ENCODE peak calls at places on chromosome X, in five cellular contexts. One of them, this sample, is unnamed.

GRCh38 chrX:77446840-77447239 is 349 bp upstream of the FGF16 start:
- DNase-seq in HS-5: no peak
- DNase-seq in stimulated activated CD4-positive, alpha-beta T cell treated with anti-CD3 and anti-CD28 coated beads, TNF-alpha, amount 100 ng/mL, for 1 hour: no peak
- DNase-seq in sigmoid colon: no peak
- DNase-seq in activated CD4-positive, alpha-beta T cell treated with anti-CD3 and anti-CD28 coated beads, Interleukin-2, amount 50 U/mL, for 24 hours: no peak
- DNase-seq in this sample: no peak

GRCh38 chrX:150162141-150162540 is 201.0 kb upstream of the MAMLD1 start:
- DNase-seq in HS-5: peak; percentile 19
- DNase-seq in stimulated activated CD4-positive, alpha-beta T cell treated with anti-CD3 and anti-CD28 coated beads, TNF-alpha, amount 100 ng/mL, for 1 hour: no peak
- DNase-seq in sigmoid colon: no peak
- DNase-seq in activated CD4-positive, alpha-beta T cell treated with anti-CD3 and anti-CD28 coated beads, Interleukin-2, amount 50 U/mL, for 24 hours: no peak
- DNase-seq in this sample: no peak

GRCh38 chrX:110021180-110022022 is 18.5 kb downstream of the TMEM164 start:
- DNase-seq in HS-5: no peak
- DNase-seq in stimulated activated CD4-positive, alpha-beta T cell treated with anti-CD3 and anti-CD28 coated beads, TNF-alpha, amount 100 ng/mL, for 1 hour: no peak
- DNase-seq in sigmoid colon: no peak
- DNase-seq in activated CD4-positive, alpha-beta T cell treated with anti-CD3 and anti-CD28 coated beads, Interleukin-2, amount 50 U/mL, for 24 hours: no peak
- DNase-seq in this sample: no peak

GRCh38 chrX:51894697-51895336 is 1.4 kb downstream of the MAGED1 start:
- DNase-seq in HS-5: no peak
- DNase-seq in stimulated activated CD4-positive, alpha-beta T cell treated with anti-CD3 and anti-CD28 coated beads, TNF-alpha, amount 100 ng/mL, for 1 hour: no peak
- DNase-seq in sigmoid colon: peak; percentile 68
- DNase-seq in activated CD4-positive, alpha-beta T cell treated with anti-CD3 and anti-CD28 coated beads, Interleukin-2, amount 50 U/mL, for 24 hours: no peak
- DNase-seq in this sample: no peak

GRCh38 chrX:150167482-150168324 is 195.4 kb upstream of the MAMLD1 start:
- DNase-seq in HS-5: no peak
- DNase-seq in stimulated activated CD4-positive, alpha-beta T cell treated with anti-CD3 and anti-CD28 coated beads, TNF-alpha, amount 100 ng/mL, for 1 hour: no peak
- DNase-seq in sigmoid colon: no peak
- DNase-seq in activated CD4-positive, alpha-beta T cell treated with anti-CD3 and anti-CD28 coated beads, Interleukin-2, amount 50 U/mL, for 24 hours: no peak
- DNase-seq in this sample: no peak

GRCh38 chrX:111100191-111100590 is 4.2 kb downstream of the PAK3 start:
- DNase-seq in HS-5: no peak
- DNase-seq in stimulated activated CD4-positive, alpha-beta T cell treated with anti-CD3 and anti-CD28 coated beads, TNF-alpha, amount 100 ng/mL, for 1 hour: no peak
- DNase-seq in sigmoid colon: no peak
- DNase-seq in activated CD4-positive, alpha-beta T cell treated with anti-CD3 and anti-CD28 coated beads, Interleukin-2, amount 50 U/mL, for 24 hours: no peak
- DNase-seq in this sample: no peak

GRCh38 chrX:9940397-9940796 is 26.8 kb upstream of the CLDN34 start:
- DNase-seq in HS-5: peak; percentile 9
- DNase-seq in stimulated activated CD4-positive, alpha-beta T cell treated with anti-CD3 and anti-CD28 coated beads, TNF-alpha, amount 100 ng/mL, for 1 hour: no peak
- DNase-seq in sigmoid colon: no peak
- DNase-seq in activated CD4-positive, alpha-beta T cell treated with anti-CD3 and anti-CD28 coated beads, Interleukin-2, amount 50 U/mL, for 24 hours: no peak
- DNase-seq in this sample: peak; percentile 84

GRCh38 chrX:112058255-112058654 is 24.3 kb downstream of the TRPC5 start:
- DNase-seq in HS-5: peak; percentile 48
- DNase-seq in stimulated activated CD4-positive, alpha-beta T cell treated with anti-CD3 and anti-CD28 coated beads, TNF-alpha, amount 100 ng/mL, for 1 hour: no peak
- DNase-seq in sigmoid colon: no peak
- DNase-seq in activated CD4-positive, alpha-beta T cell treated with anti-CD3 and anti-CD28 coated beads, Interleukin-2, amount 50 U/mL, for 24 hours: no peak
- DNase-seq in this sample: no peak

GRCh38 chrX:56790778-56791177 is 61.7 kb downstream of the NBDY start:
- DNase-seq in HS-5: no peak
- DNase-seq in stimulated activated CD4-positive, alpha-beta T cell treated with anti-CD3 and anti-CD28 coated beads, TNF-alpha, amount 100 ng/mL, for 1 hour: no peak
- DNase-seq in sigmoid colon: peak; percentile 26
- DNase-seq in activated CD4-positive, alpha-beta T cell treated with anti-CD3 and anti-CD28 coated beads, Interleukin-2, amount 50 U/mL, for 24 hours: no peak
- DNase-seq in this sample: no peak

GRCh38 chrX:124217289-124218251 is 114.9 kb upstream of the TEX13D start:
- DNase-seq in HS-5: no peak
- DNase-seq in stimulated activated CD4-positive, alpha-beta T cell treated with anti-CD3 and anti-CD28 coated beads, TNF-alpha, amount 100 ng/mL, for 1 hour: peak; percentile 23
- DNase-seq in sigmoid colon: no peak
- DNase-seq in activated CD4-positive, alpha-beta T cell treated with anti-CD3 and anti-CD28 coated beads, Interleukin-2, amount 50 U/mL, for 24 hours: peak; percentile 45
- DNase-seq in this sample: no peak

GRCh38 chrX:1600406-1601050 is 9.1 kb downstream of the AKAP17A start:
- DNase-seq in HS-5: no peak
- DNase-seq in stimulated activated CD4-positive, alpha-beta T cell treated with anti-CD3 and anti-CD28 coated beads, TNF-alpha, amount 100 ng/mL, for 1 hour: no peak
- DNase-seq in sigmoid colon: no peak
- DNase-seq in activated CD4-positive, alpha-beta T cell treated with anti-CD3 and anti-CD28 coated beads, Interleukin-2, amount 50 U/mL, for 24 hours: no peak
- DNase-seq in this sample: no peak

GRCh38 chrX:21955398-21956189 is 15.1 kb downstream of the SMS start:
- DNase-seq in HS-5: no peak
- DNase-seq in stimulated activated CD4-positive, alpha-beta T cell treated with anti-CD3 and anti-CD28 coated beads, TNF-alpha, amount 100 ng/mL, for 1 hour: no peak
- DNase-seq in sigmoid colon: no peak
- DNase-seq in activated CD4-positive, alpha-beta T cell treated with anti-CD3 and anti-CD28 coated beads, Interleukin-2, amount 50 U/mL, for 24 hours: no peak
- DNase-seq in this sample: no peak

GRCh38 chrX:85244411-85245210 is 820 bp downstream of the ZNF711 start:
- DNase-seq in HS-5: no peak
- DNase-seq in stimulated activated CD4-positive, alpha-beta T cell treated with anti-CD3 and anti-CD28 coated beads, TNF-alpha, amount 100 ng/mL, for 1 hour: no peak
- DNase-seq in sigmoid colon: no peak
- DNase-seq in activated CD4-positive, alpha-beta T cell treated with anti-CD3 and anti-CD28 coated beads, Interleukin-2, amount 50 U/mL, for 24 hours: no peak
- DNase-seq in this sample: no peak

GRCh38 chrX:136497556-136498048 is at the start of gene HTATSF1:
- DNase-seq in HS-5: peak; percentile 9
- DNase-seq in stimulated activated CD4-positive, alpha-beta T cell treated with anti-CD3 and anti-CD28 coated beads, TNF-alpha, amount 100 ng/mL, for 1 hour: no peak
- DNase-seq in sigmoid colon: peak; percentile 67
- DNase-seq in activated CD4-positive, alpha-beta T cell treated with anti-CD3 and anti-CD28 coated beads, Interleukin-2, amount 50 U/mL, for 24 hours: no peak
- DNase-seq in this sample: no peak